ENCODE peak calls at places on chromosomes 5 and 9, in ten cellular contexts. N is ELF-1; I is NCI-H460; Q is suprapubic skin; C is retina; A is prostate gland; O is activated CD4-positive, CD25-positive, alpha-beta regulatory T cell treated with anti-CD3 and anti-CD28 coated beads, Interleukin-2, amount 50 U/mL, for 16 hours; L is DND-41; M is MG63; H is naive thymus-derived CD8-positive, alpha-beta T cell. T is an unnamed sample.

GRCh38 chr9:37324261-37324683 is 98.2 kb upstream of the GRHPR start:
- DNase-seq in C (peak; percentile 93), O (no peak), H (no peak), I (no peak), M (no peak), N (no peak), Q (no peak), A (no peak), L (no peak), T (peak; percentile 12)

GRCh38 chr5:59817536-59817935 is 76.0 kb downstream of the PDE4D start:
- DNase-seq in Q (no peak), M (no peak), O (no peak), I (no peak), N (no peak), A (no peak), L (no peak), C (no peak), H (no peak), T (no peak)

GRCh38 chr5:135450328-135450727 is 1.8 kb downstream of the TIFAB start:
- DNase-seq in C (no peak), H (no peak), I (no peak), Q (no peak), M (no peak), L (no peak), N (no peak), O (no peak), A (no peak), T (no peak)

GRCh38 chr9:5500441-5501235 is 9.7 kb upstream of the PDCD1LG2 start:
- DNase-seq in O (no peak), A (no peak), H (no peak), Q (no peak), L (no peak), M (no peak), N (no peak), I (no peak), C (no peak), T (peak; percentile 62)

GRCh38 chr5:172832383-172833315 is 1.4 kb upstream of the ERGIC1 start:
- DNase-seq in O (no peak), C (no peak), A (no peak), L (no peak), H (no peak), I (no peak), M (no peak), N (no peak), Q (no peak), T (no peak)

GRCh38 chr5:141841781-141842180 is 36.4 kb downstream of the PCDH1 start:
- DNase-seq in A (peak; percentile 29), O (no peak), I (no peak), C (no peak), L (no peak), N (no peak), M (no peak), H (no peak), Q (no peak), T (no peak)

GRCh38 chr5:122170630-122171029 is 41.3 kb downstream of the ZNF474 start:
- DNase-seq in N (peak; percentile 67), H (no peak), L (no peak), M (peak; percentile 69), I (no peak), A (no peak), C (no peak), O (no peak), Q (no peak), T (no peak)

GRCh38 chr5:74382864-74383618 is 257.5 kb downstream of the ENC1 start:
- DNase-seq in A (no peak), Q (no peak), L (no peak), M (no peak), C (no peak), N (peak; percentile 30), I (peak; percentile 61), O (no peak), H (no peak), T (peak; percentile 80)

GRCh38 chr9:123246534-123246933 is 21.9 kb downstream of the STRBP start:
- DNase-seq in L (no peak), M (no peak), C (no peak), O (no peak), Q (no peak), N (no peak), H (no peak), I (no peak), A (no peak), T (no peak)

GRCh38 chr5:148939676-148940075 is 113.3 kb downstream of the ADRB2 start:
- DNase-seq in A (no peak), O (no peak), M (no peak), N (no peak), C (no peak), I (no peak), H (no peak), Q (no peak), L (no peak), T (peak; percentile 23)

GRCh38 chr5:42360061-42360460 is 63.2 kb upstream of the GHR start:
- DNase-seq in N (no peak), H (no peak), Q (no peak), L (no peak), I (peak; percentile 4), A (peak; percentile 6), M (no peak), C (no peak), O (no peak), T (peak; percentile 63)

GRCh38 chr5:124746252-124746915 is at the start of gene ZNF608:
- DNase-seq in M (peak; percentile 64), H (no peak), A (peak; percentile 39), C (peak; percentile 77), N (peak; percentile 65), O (no peak), I (no peak), Q (no peak), L (no peak), T (peak; percentile 88)

GRCh38 chr5:35789732-35790461 is 66.8 kb upstream of the IL7R start:
- DNase-seq in A (no peak), C (no peak), O (no peak), N (no peak), L (no peak), I (no peak), Q (no peak), H (no peak), M (no peak), T (no peak)

GRCh38 chr5:170216262-170216864 is 16.4 kb upstream of the C5orf58 start:
- DNase-seq in A (no peak), N (peak; percentile 36), O (no peak), C (peak; percentile 52), H (no peak), M (peak; percentile 55), I (peak; percentile 33), L (peak; percentile 49), Q (no peak), T (peak; percentile 68)

GRCh38 chr9:12290166-12290869 is 402.9 kb upstream of the TYRP1 start:
- DNase-seq in C (no peak), N (no peak), A (no peak), H (no peak), I (no peak), Q (no peak), M (no peak), L (no peak), O (no peak), T (no peak)

GRCh38 chr5:81286059-81286617 is 15.2 kb upstream of the ZCCHC9 start:
- DNase-seq in I (no peak), L (no peak), M (no peak), O (no peak), A (no peak), C (no peak), Q (no peak), H (no peak), N (no peak), T (no peak)

GRCh38 chr9:120531683-120532300 is 48.2 kb downstream of the CDK5RAP2 start:
- DNase-seq in Q (no peak), H (no peak), L (peak; percentile 16), I (peak; percentile 42), M (no peak), A (no peak), C (no peak), O (no peak), N (peak; percentile 22), T (peak; percentile 35)

GRCh38 chr9:14395300-14396082 is 81.5 kb upstream of the NFIB start:
- DNase-seq in A (no peak), L (no peak), N (peak; percentile 10), M (no peak), Q (no peak), C (peak; percentile 42), H (no peak), I (no peak), O (no peak), T (no peak)

GRCh38 chr9:114899461-114899860 is 30.9 kb downstream of the TNFSF8 start:
- DNase-seq in Q (no peak), L (no peak), N (no peak), M (peak; percentile 82), H (no peak), C (no peak), I (no peak), O (no peak), A (no peak), T (peak; percentile 24)

GRCh38 chr5:170076707-170077106 is 29.0 kb upstream of the FOXI1 start:
- DNase-seq in M (no peak), L (no peak), Q (no peak), A (no peak), H (no peak), I (no peak), O (no peak), N (no peak), C (no peak), T (no peak)

GRCh38 chr5:42021923-42022322 is 96.8 kb downstream of the FBXO4 start:
- DNase-seq in Q (no peak), C (no peak), H (no peak), L (no peak), O (no peak), A (no peak), M (no peak), N (no peak), I (no peak), T (peak; percentile 17)

GRCh38 chr9:80867731-80868130 is 821.6 kb downstream of the TLE1 start:
- DNase-seq in O (no peak), L (no peak), Q (no peak), H (no peak), N (no peak), M (no peak), A (no peak), I (no peak), C (no peak), T (no peak)

GRCh38 chr5:76050131-76050530 is 33.1 kb upstream of the SV2C start:
- DNase-seq in H (no peak), A (no peak), N (peak; percentile 2), M (no peak), Q (no peak), I (no peak), C (no peak), O (no peak), L (no peak), T (no peak)

GRCh38 chr9:72674961-72675360 is 153.6 kb downstream of the TMC1 start:
- DNase-seq in M (no peak), A (no peak), L (no peak), C (no peak), I (no peak), H (no peak), Q (no peak), O (no peak), N (no peak), T (no peak)

GRCh38 chr5:126376443-126376842 is 46.8 kb upstream of the GRAMD2B start:
- DNase-seq in Q (no peak), M (no peak), O (no peak), H (no peak), L (no peak), I (no peak), A (no peak), C (no peak), N (no peak), T (no peak)

GRCh38 chr9:135555203-135555602 is 6.4 kb upstream of the PAEP start:
- DNase-seq in C (no peak), Q (no peak), L (no peak), N (no peak), M (no peak), I (peak; percentile 80), A (no peak), O (no peak), H (no peak), T (peak; percentile 7)

GRCh38 chr9:98334796-98335195 is 79.3 kb upstream of the TBC1D2 start:
- DNase-seq in C (no peak), Q (no peak), O (no peak), A (no peak), N (no peak), I (no peak), L (no peak), H (no peak), M (no peak), T (no peak)

GRCh38 chr5:39906146-39906545 is 481.4 kb upstream of the DAB2 start:
- DNase-seq in C (no peak), L (no peak), H (no peak), N (no peak), A (no peak), I (no peak), M (no peak), O (no peak), Q (no peak), T (peak; percentile 48)

T was measured in mesenchymal stem cell.